ENCODE peak calls at places on chromosomes 2 and 18, in nine cellular contexts. R is DMS153, K is GF-D8, J is SW480, W is pons, Z is mucosa of gallbladder, O is A172, Y is Kasumi-1, H is T1000. M is an unnamed sample.

GRCh38 chr18:43935051-43935412 is 657.7 kb upstream of the SYT4 start:
- DNase-seq in Y (no peak), W (no peak), J (no peak), R (no peak), Z (no peak), H (no peak), K (no peak), O (no peak), M (no peak)

GRCh38 chr2:140567734-140568133 is 1563.1 kb downstream of the LRP1B start:
- DNase-seq in Y (no peak), R (no peak), K (no peak), W (no peak), Z (no peak), O (no peak), J (no peak), H (no peak), M (no peak)

GRCh38 chr2:8197101-8197500 is 484.8 kb upstream of the ID2 start:
- DNase-seq in Z (no peak), O (peak; percentile 51), R (no peak), K (no peak), W (no peak), Y (no peak), H (no peak), J (no peak), M (no peak)

GRCh38 chr2:217398101-217398500 is 538.2 kb upstream of the TNP1 start:
- DNase-seq in Z (no peak), Y (no peak), O (no peak), K (no peak), J (no peak), R (no peak), W (no peak), H (no peak), M (no peak)

GRCh38 chr2:14016289-14016955 is 616.1 kb upstream of the LRATD1 start:
- DNase-seq in W (no peak), O (peak; percentile 39), H (no peak), J (no peak), Y (no peak), K (no peak), Z (peak; percentile 11), R (peak; percentile 49), M (no peak)

GRCh38 chr2:159053186-159054031 is 85.0 kb downstream of the TANC1 start:
- DNase-seq in Z (no peak), K (no peak), W (peak; percentile 49), O (peak; percentile 54), R (no peak), H (no peak), J (no peak), Y (no peak), M (no peak)

GRCh38 chr2:127422631-127423475 is 4.6 kb downstream of the PROC start:
- DNase-seq in W (no peak), J (peak; percentile 38), Z (no peak), K (no peak), Y (peak; percentile 8), O (no peak), R (no peak), H (no peak), M (no peak)

GRCh38 chr2:195602687-195603086 is 54.3 kb upstream of the SLC39A10 start:
- DNase-seq in O (no peak), Z (peak; percentile 42), Y (no peak), J (no peak), H (no peak), W (no peak), K (no peak), R (no peak), M (no peak)

GRCh38 chr2:185618630-185619029 is 120.0 kb upstream of the FSIP2 start:
- DNase-seq in O (peak; percentile 67), Z (no peak), W (no peak), J (no peak), K (no peak), Y (no peak), R (no peak), H (peak; percentile 42), M (no peak)

GRCh38 chr18:47606526-47606925 is 323.9 kb downstream of the SMAD2 start:
- DNase-seq in O (no peak), H (no peak), R (no peak), K (no peak), Z (no peak), J (no peak), Y (no peak), W (no peak), M (no peak)

GRCh38 chr2:224023188-224023587 is 15.9 kb downstream of the SERPINE2 start:
- DNase-seq in Y (no peak), Z (no peak), J (no peak), K (no peak), H (no peak), O (peak; percentile 40), W (no peak), R (peak; percentile 85), M (no peak)

GRCh38 chr2:55163258-55163657 is 68.8 kb downstream of the CLHC1 start:
- DNase-seq in Z (no peak), W (peak; percentile 74), R (no peak), O (no peak), H (no peak), Y (no peak), J (no peak), K (no peak), M (peak; percentile 33)

GRCh38 chr2:231677632-231678104 is 30.7 kb upstream of the PTMA start:
- DNase-seq in R (peak; percentile 71), K (peak; percentile 51), O (peak; percentile 80), H (peak; percentile 42), J (peak; percentile 76), Y (peak; percentile 68), Z (peak; percentile 91), W (peak; percentile 94), M (peak; percentile 21)

GRCh38 chr2:30232801-30233130 is 1.4 kb downstream of the LBH start:
- DNase-seq in Y (peak; percentile 30), K (no peak), J (no peak), R (no peak), O (no peak), H (no peak), Z (no peak), W (no peak), M (no peak)

GRCh38 chr2:163778045-163778753 is 42.4 kb upstream of the FIGN start:
- DNase-seq in K (no peak), O (peak; percentile 93), H (peak; percentile 47), Z (peak; percentile 59), J (no peak), Y (no peak), W (peak; percentile 5), R (no peak), M (no peak)

GRCh38 chr2:174240097-174240496 is 8.2 kb downstream of the OLA1 start:
- DNase-seq in Y (no peak), R (no peak), O (no peak), H (no peak), K (no peak), W (no peak), J (no peak), Z (no peak), M (no peak)

GRCh38 chr2:202140522-202141292 is 67.7 kb downstream of the KIAA2012 start:
- DNase-seq in Z (no peak), J (no peak), H (no peak), Y (no peak), W (no peak), O (no peak), R (no peak), K (no peak), M (no peak)

GRCh38 chr2:221791840-221792239 is 219.7 kb upstream of the EPHA4 start:
- DNase-seq in K (no peak), W (no peak), R (no peak), H (no peak), J (no peak), Z (no peak), O (peak; percentile 23), Y (no peak), M (no peak)

GRCh38 chr2:233711312-233712008 is 1.2 kb upstream of the UGT1A5 start:
- DNase-seq in R (peak; percentile 55), Y (peak; percentile 33), H (peak; percentile 52), O (peak; percentile 84), W (peak; percentile 66), K (no peak), Z (peak; percentile 82), J (peak; percentile 59), M (peak; percentile 41)

GRCh38 chr2:70261501-70261900 is 3.6 kb downstream of the PCYOX1 start:
- DNase-seq in K (no peak), Y (peak; percentile 29), J (peak; percentile 13), R (no peak), Z (no peak), O (no peak), W (no peak), H (no peak), M (no peak)

GRCh38 chr2:193679850-193680249 is 1485.1 kb upstream of the TMEFF2 start:
- DNase-seq in W (no peak), Y (no peak), O (no peak), K (no peak), J (no peak), R (no peak), Z (no peak), H (no peak), M (no peak)

GRCh38 chr2:128448331-128449225 is 129.9 kb upstream of the HS6ST1 start:
- DNase-seq in O (no peak), J (no peak), R (no peak), W (no peak), Y (no peak), H (no peak), K (no peak), Z (no peak), M (no peak)

GRCh38 chr2:144801766-144802165 is 281.8 kb upstream of the ZEB2 start:
- DNase-seq in R (no peak), K (no peak), H (no peak), Z (no peak), W (no peak), O (peak; percentile 84), J (no peak), Y (no peak), M (no peak)

GRCh38 chr2:194333091-194333490 is 1323.9 kb upstream of the SLC39A10 start:
- DNase-seq in R (no peak), K (no peak), Z (no peak), Y (no peak), H (no peak), W (no peak), J (no peak), O (no peak), M (no peak)

M was measured in nucleus accumbens.